ENCODE peak calls at places on chromosome 1, in nine cellular contexts. U is GF-D8, F is T follicular helper cell, G is NAMALWA, Z is frontal cortex, H is NCI-H510A, J is pancreas, M is mesendoderm, W is MM.1S. R is an unnamed sample.

GRCh38 chr1:219629481-219629880 is 16.6 kb upstream of the ZC3H11B start:
- DNase-seq in U (no peak), F (no peak), G (no peak), Z (no peak), H (no peak), J (no peak), M (no peak), W (no peak), R (no peak)

GRCh38 chr1:167713330-167714081 is 8.3 kb upstream of the MPZL1 start:
- DNase-seq in U (no peak), F (no peak), G (peak), Z (no peak), H (no peak), J (peak), M (peak), W (peak), R (no peak)

GRCh38 chr1:201465698-201466290 is 3.2 kb downstream of the PHLDA3 start:
- DNase-seq in U (no peak), F (no peak), G (no peak), Z (no peak), H (no peak), J (peak), M (no peak), W (no peak), R (no peak)

GRCh38 chr1:25918615-25919014 is 12.4 kb upstream of the STMN1 start:
- DNase-seq in U (no peak), F (no peak), G (no peak), Z (no peak), H (no peak), J (no peak), M (no peak), W (no peak), R (no peak)

GRCh38 chr1:185864889-185865288 is 130.7 kb downstream of the HMCN1 start:
- DNase-seq in U (no peak), F (no peak), G (no peak), Z (no peak), H (no peak), J (no peak), M (no peak), W (no peak), R (no peak)

GRCh38 chr1:206782448-206782847 is 10.2 kb upstream of the IL10 start:
- DNase-seq in U (no peak), F (no peak), G (peak), Z (no peak), H (no peak), J (no peak), M (no peak), W (peak), R (no peak)

GRCh38 chr1:76302711-76303347 is 228.3 kb downstream of the ST6GALNAC3 start:
- DNase-seq in U (no peak), F (no peak), G (peak), Z (no peak), H (no peak), J (no peak), M (no peak), W (no peak), R (no peak)

GRCh38 chr1:10622896-10623295 is 148.1 kb downstream of the PEX14 start:
- DNase-seq in U (no peak), F (no peak), G (no peak), Z (no peak), H (no peak), J (no peak), M (no peak), W (no peak), R (no peak)

GRCh38 chr1:97243973-97244560 is 522.5 kb downstream of the PTBP2 start:
- DNase-seq in U (no peak), F (no peak), G (peak), Z (no peak), H (no peak), J (no peak), M (peak), W (no peak), R (no peak)

GRCh38 chr1:117611121-117611601 is 5.3 kb downstream of the TENT5C start:
- DNase-seq in U (no peak), F (no peak), G (no peak), Z (no peak), H (no peak), J (no peak), M (no peak), W (peak), R (no peak)

GRCh38 chr1:165129568-165130164 is 226.8 kb downstream of the LMX1A start:
- DNase-seq in U (no peak), F (no peak), G (peak), Z (peak), H (peak), J (peak), M (peak), W (peak), R (no peak)

GRCh38 chr1:52140633-52141512 is 1.0 kb upstream of the ZFYVE9 start:
- DNase-seq in U (peak), F (no peak), G (peak), Z (no peak), H (no peak), J (no peak), M (no peak), W (no peak), R (no peak)

GRCh38 chr1:22563671-22564612 is 653 bp downstream of the EPHA8 start:
- DNase-seq in U (no peak), F (no peak), G (no peak), Z (no peak), H (no peak), J (no peak), M (no peak), W (no peak), R (no peak)

GRCh38 chr1:94654031-94654430 is 112.5 kb upstream of the F3 start:
- DNase-seq in U (no peak), F (no peak), G (no peak), Z (no peak), H (no peak), J (no peak), M (peak), W (no peak), R (no peak)

GRCh38 chr1:64097859-64098258 is 105.6 kb upstream of the UBE2U start:
- DNase-seq in U (no peak), F (no peak), G (no peak), Z (no peak), H (no peak), J (no peak), M (no peak), W (no peak), R (no peak)

GRCh38 chr1:115067460-115067859 is 21.8 kb downstream of the TSPAN2 start:
- DNase-seq in U (no peak), F (no peak), G (no peak), Z (no peak), H (no peak), J (no peak), M (no peak), W (no peak), R (no peak)

GRCh38 chr1:50940291-50940690 is 19.8 kb downstream of the FAF1 start:
- DNase-seq in U (no peak), F (no peak), G (no peak), Z (no peak), H (no peak), J (no peak), M (no peak), W (no peak), R (no peak)

GRCh38 chr1:215526147-215526845 is 40.8 kb upstream of the KCTD3 start:
- DNase-seq in U (peak), F (no peak), G (peak), Z (peak), H (peak), J (no peak), M (peak), W (peak), R (no peak)